ENCODE peak calls at places on chromosomes 6 and 20, in four cellular contexts. One of them, this sample, is unnamed.

GRCh38 chr6:168032383-168032760 is 34.9 kb downstream of the KIF25 start:
- DNase-seq in GM12878: no peak
- DNase-seq in K562: no peak
- DNase-seq in HepG2: no peak
- DNase-seq in this sample: no peak

GRCh38 chr20:11260611-11261010 is 586.8 kb upstream of the JAG1 start:
- DNase-seq in GM12878: no peak
- DNase-seq in K562: no peak
- DNase-seq in HepG2: no peak
- DNase-seq in this sample: no peak

GRCh38 chr6:84026721-84027164 is 6.8 kb upstream of the MRAP2 start:
- DNase-seq in GM12878: no peak
- DNase-seq in K562: no peak
- DNase-seq in HepG2: peak
- DNase-seq in this sample: no peak

GRCh38 chr20:41524980-41525613 is 93.1 kb downstream of the CHD6 start:
- DNase-seq in GM12878: no peak
- DNase-seq in K562: no peak
- DNase-seq in HepG2: no peak
- DNase-seq in this sample: no peak

GRCh38 chr6:31597006-31597405 is 4.2 kb upstream of the NCR3 start:
- DNase-seq in GM12878: no peak
- DNase-seq in K562: peak
- DNase-seq in HepG2: peak
- DNase-seq in this sample: no peak

GRCh38 chr6:54156650-54157250 is 45.5 kb downstream of the MLIP start:
- DNase-seq in GM12878: no peak
- DNase-seq in K562: no peak
- DNase-seq in HepG2: no peak
- DNase-seq in this sample: no peak

GRCh38 chr20:45104786-45105185 is 3.9 kb upstream of the KCNS1 start:
- DNase-seq in GM12878: no peak
- DNase-seq in K562: no peak
- DNase-seq in HepG2: no peak
- DNase-seq in this sample: no peak

GRCh38 chr20:62697468-62697912 is 11.1 kb upstream of the NTSR1 start:
- DNase-seq in GM12878: no peak
- DNase-seq in K562: no peak
- DNase-seq in HepG2: no peak
- DNase-seq in this sample: no peak

GRCh38 chr20:63349516-63349895 is 11.6 kb downstream of the CHRNA4 start:
- DNase-seq in GM12878: no peak
- DNase-seq in K562: no peak
- DNase-seq in HepG2: no peak
- DNase-seq in this sample: no peak

GRCh38 chr6:84137989-84138575 is 89.4 kb downstream of the CEP162 start:
- DNase-seq in GM12878: no peak
- DNase-seq in K562: no peak
- DNase-seq in HepG2: no peak
- DNase-seq in this sample: no peak

GRCh38 chr20:17568972-17569471 is 853 bp upstream of the DSTN start:
- DNase-seq in GM12878: no peak
- DNase-seq in K562: peak
- DNase-seq in HepG2: peak
- DNase-seq in this sample: peak

GRCh38 chr20:325043-325888 is at the start of gene SOX12:
- DNase-seq in GM12878: peak
- DNase-seq in K562: peak
- DNase-seq in HepG2: peak
- DNase-seq in this sample: peak

GRCh38 chr6:113936093-113936934 is 34.6 kb downstream of the HDAC2 start:
- DNase-seq in GM12878: peak
- DNase-seq in K562: peak
- DNase-seq in HepG2: peak
- DNase-seq in this sample: peak

GRCh38 chr6:32799168-32799567 is 17.6 kb downstream of the HLA-DOB start:
- DNase-seq in GM12878: no peak
- DNase-seq in K562: no peak
- DNase-seq in HepG2: no peak
- DNase-seq in this sample: no peak

GRCh38 chr6:33812669-33813068 is 8.9 kb upstream of the MLN start:
- DNase-seq in GM12878: no peak
- DNase-seq in K562: peak
- DNase-seq in HepG2: peak
- DNase-seq in this sample: peak

GRCh38 chr6:52536424-52536916 is 40.4 kb downstream of the TRAM2 start:
- DNase-seq in GM12878: peak
- DNase-seq in K562: no peak
- DNase-seq in HepG2: no peak
- DNase-seq in this sample: no peak

GRCh38 chr6:30821862-30822784 is 62.2 kb upstream of the DDR1 start:
- DNase-seq in GM12878: no peak
- DNase-seq in K562: peak
- DNase-seq in HepG2: peak
- DNase-seq in this sample: no peak

GRCh38 chr6:166916824-166917223 is 39.5 kb downstream of the RNASET2 start:
- DNase-seq in GM12878: no peak
- DNase-seq in K562: no peak
- DNase-seq in HepG2: no peak
- DNase-seq in this sample: no peak

GRCh38 chr20:32909896-32910571 is 51.3 kb downstream of the EFCAB8 start:
- DNase-seq in GM12878: no peak
- DNase-seq in K562: no peak
- DNase-seq in HepG2: no peak
- DNase-seq in this sample: no peak

GRCh38 chr6:148470606-148471299 is 128.1 kb downstream of the SASH1 start:
- DNase-seq in GM12878: no peak
- DNase-seq in K562: no peak
- DNase-seq in HepG2: no peak
- DNase-seq in this sample: no peak

GRCh38 chr20:34065260-34065659 is 46.8 kb downstream of the EIF2S2 start:
- DNase-seq in GM12878: no peak
- DNase-seq in K562: no peak
- DNase-seq in HepG2: no peak
- DNase-seq in this sample: no peak

GRCh38 chr20:46798430-46798829 is 89.0 kb downstream of the SLC2A10 start:
- DNase-seq in GM12878: no peak
- DNase-seq in K562: no peak
- DNase-seq in HepG2: no peak
- DNase-seq in this sample: no peak

GRCh38 chr6:35500782-35501181 is 3.9 kb upstream of the TEAD3 start:
- DNase-seq in GM12878: no peak
- DNase-seq in K562: no peak
- DNase-seq in HepG2: peak
- DNase-seq in this sample: no peak

GRCh38 chr6:148704539-148704938 is 42.3 kb upstream of the UST start:
- DNase-seq in GM12878: no peak
- DNase-seq in K562: no peak
- DNase-seq in HepG2: no peak
- DNase-seq in this sample: no peak

GRCh38 chr20:22453244-22454080 is 130.9 kb downstream of the FOXA2 start:
- DNase-seq in GM12878: no peak
- DNase-seq in K562: peak
- DNase-seq in HepG2: peak
- DNase-seq in this sample: peak

GRCh38 chr6:115120394-115120793 is 777.6 kb upstream of the HS3ST5 start:
- DNase-seq in GM12878: no peak
- DNase-seq in K562: no peak
- DNase-seq in HepG2: no peak
- DNase-seq in this sample: no peak

GRCh38 chr6:4774715-4775590 is 1.3 kb upstream of the CDYL start:
- DNase-seq in GM12878: no peak
- DNase-seq in K562: no peak
- DNase-seq in HepG2: no peak
- DNase-seq in this sample: no peak

GRCh38 chr6:12208190-12208589 is 82.0 kb upstream of the EDN1 start:
- DNase-seq in GM12878: no peak
- DNase-seq in K562: no peak
- DNase-seq in HepG2: no peak
- DNase-seq in this sample: no peak

GRCh38 chr6:153056308-153056707 is 53.8 kb upstream of the MTRF1L start:
- DNase-seq in GM12878: no peak
- DNase-seq in K562: no peak
- DNase-seq in HepG2: no peak
- DNase-seq in this sample: no peak

GRCh38 chr6:153047386-153047785 is 44.9 kb upstream of the MTRF1L start:
- DNase-seq in GM12878: no peak
- DNase-seq in K562: no peak
- DNase-seq in HepG2: no peak
- DNase-seq in this sample: no peak

GRCh38 chr6:153048631-153049030 is 46.1 kb upstream of the MTRF1L start:
- DNase-seq in GM12878: no peak
- DNase-seq in K562: no peak
- DNase-seq in HepG2: no peak
- DNase-seq in this sample: no peak

GRCh38 chr6:153051801-153052200 is 49.3 kb upstream of the MTRF1L start:
- DNase-seq in GM12878: no peak
- DNase-seq in K562: no peak
- DNase-seq in HepG2: no peak
- DNase-seq in this sample: no peak
- TF ChIP-seq FOXK2 in GM12878: no peak
- TF ChIP-seq FOXK2 in K562: no peak
- TF ChIP-seq FOXK2 in HepG2: no peak
- TF ChIP-seq FOXK2 in this sample: no peak

GRCh38 chr6:137136065-137136464 is 37.4 kb downstream of the IL22RA2 start:
- DNase-seq in GM12878: no peak
- DNase-seq in K562: no peak
- DNase-seq in HepG2: no peak
- DNase-seq in this sample: no peak
- TF ChIP-seq FOXK2 in GM12878: no peak
- TF ChIP-seq FOXK2 in K562: no peak
- TF ChIP-seq FOXK2 in HepG2: no peak
- TF ChIP-seq FOXK2 in this sample: no peak

GRCh38 chr6:21597706-21598273 is 4.2 kb downstream of the SOX4 start:
- DNase-seq in GM12878: no peak
- DNase-seq in K562: no peak
- DNase-seq in HepG2: no peak
- DNase-seq in this sample: no peak

GRCh38 chr6:21597243-21597682 is 3.7 kb downstream of the SOX4 start:
- DNase-seq in GM12878: no peak
- DNase-seq in K562: no peak
- DNase-seq in HepG2: no peak
- DNase-seq in this sample: no peak

GRCh38 chr6:21595265-21595950 is 1.9 kb downstream of the SOX4 start:
- DNase-seq in GM12878: no peak
- DNase-seq in K562: no peak
- DNase-seq in HepG2: no peak
- DNase-seq in this sample: peak

GRCh38 chr6:21595951-21596378 is 2.4 kb downstream of the SOX4 start:
- DNase-seq in GM12878: no peak
- DNase-seq in K562: no peak
- DNase-seq in HepG2: no peak
- DNase-seq in this sample: no peak

GRCh38 chr6:21596379-21597242 is 3.1 kb downstream of the SOX4 start:
- DNase-seq in GM12878: no peak
- DNase-seq in K562: no peak
- DNase-seq in HepG2: no peak
- DNase-seq in this sample: peak
- TF ChIP-seq FOXK2 in GM12878: no peak
- TF ChIP-seq FOXK2 in K562: no peak
- TF ChIP-seq FOXK2 in HepG2: no peak
- TF ChIP-seq FOXK2 in this sample: no peak

DNA sequence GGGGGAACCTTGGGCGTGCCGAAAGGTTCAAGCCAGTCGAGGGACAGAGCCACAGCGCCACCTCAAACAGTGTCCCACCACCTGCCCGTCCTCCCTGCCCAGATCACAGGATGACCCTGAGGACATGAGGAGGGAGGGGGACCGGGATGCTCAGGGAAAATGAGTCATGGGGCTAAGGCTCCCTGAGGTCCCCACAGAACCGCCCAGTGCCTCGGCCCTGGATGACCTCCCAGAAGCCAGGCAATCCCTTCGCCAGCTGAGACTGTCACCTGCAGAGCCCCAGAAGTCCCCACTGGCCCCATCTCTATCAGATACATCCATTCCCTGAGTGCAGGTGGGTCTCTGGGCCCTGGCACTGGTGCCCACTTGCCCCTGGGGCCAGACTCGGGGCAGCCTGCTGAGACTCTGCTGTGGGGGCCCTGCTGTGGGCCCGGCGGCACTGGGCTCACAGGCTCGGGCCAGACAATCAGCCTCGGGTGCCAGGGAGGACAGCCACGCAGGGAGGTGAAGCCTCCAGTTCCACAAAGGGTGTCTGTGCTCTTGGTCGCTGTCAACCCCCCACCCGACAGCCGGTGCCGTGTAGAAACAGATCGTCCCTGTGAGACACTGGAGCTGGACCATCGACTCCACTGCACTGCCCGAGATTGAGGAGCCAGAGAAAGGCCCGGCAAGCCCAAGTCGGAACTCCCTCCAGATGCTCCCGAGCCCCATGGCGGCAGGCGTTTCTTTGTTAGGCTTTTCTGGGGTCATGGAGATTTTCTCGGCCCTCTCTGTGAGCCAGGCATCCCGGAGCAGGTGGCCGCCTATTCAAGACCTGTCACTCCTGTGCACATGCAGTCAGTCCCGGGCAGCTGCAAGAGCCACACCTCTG is 26.1 kb downstream of the PXDC1 start:
- DNase-seq in GM12878: no peak
- DNase-seq in K562: no peak
- DNase-seq in HepG2: no peak
- DNase-seq in this sample: no peak
- TF ChIP-seq FOXK2 in GM12878: no peak
- TF ChIP-seq FOXK2 in K562: no peak
- TF ChIP-seq FOXK2 in HepG2: no peak
- TF ChIP-seq FOXK2 in this sample: no peak

GRCh38 chr20:48818481-48818987 is 9.3 kb downstream of the PREX1 start:
- DNase-seq in GM12878: peak
- DNase-seq in K562: no peak
- DNase-seq in HepG2: no peak
- DNase-seq in this sample: no peak
- TF ChIP-seq FOXK2 in GM12878: no peak
- TF ChIP-seq FOXK2 in K562: no peak
- TF ChIP-seq FOXK2 in HepG2: no peak
- TF ChIP-seq FOXK2 in this sample: no peak